ENCODE peak calls at places on chromosomes 7 and 10, in seven cellular contexts. K, C, W, Y, E, R and M are unnamed samples.

GRCh38 chr10:30737931-30738391 is 108.4 kb upstream of the LYZL2 start:
- DNase-seq in W (no peak), K (no peak), Y (peak; percentile 76), R (no peak), E (no peak), C (no peak), M (no peak)

GRCh38 chr7:132590162-132590561 is 13.9 kb upstream of the PLXNA4 start:
- DNase-seq in C (no peak), Y (no peak), R (no peak), E (no peak), K (no peak), W (no peak), M (no peak)

GRCh38 chr7:55966851-55967250 is 2.5 kb downstream of the NIPSNAP2 start:
- DNase-seq in W (no peak), R (no peak), K (peak; percentile 35), E (no peak), C (no peak), Y (no peak), M (no peak)

GRCh38 chr10:74841265-74841973 is 15.0 kb downstream of the KAT6B start:
- DNase-seq in R (no peak), K (no peak), W (no peak), Y (no peak), C (peak; percentile 76), E (peak; percentile 39), M (no peak)

GRCh38 chr7:134933460-134934068 is 52.7 kb upstream of the AGBL3 start:
- DNase-seq in W (no peak), Y (no peak), C (no peak), R (no peak), E (no peak), K (no peak), M (no peak)

GRCh38 chr7:730501-731439 is 3.7 kb upstream of the PRKAR1B start:
- DNase-seq in R (no peak), Y (no peak), W (no peak), K (no peak), C (no peak), E (peak; percentile 24), M (no peak)

GRCh38 chr10:14916600-14916999 is 37.3 kb downstream of the DCLRE1C start:
- DNase-seq in E (no peak), W (no peak), K (no peak), R (no peak), Y (no peak), C (no peak), M (no peak)

GRCh38 chr7:149007615-149008014 is 20.7 kb downstream of the PDIA4 start:
- DNase-seq in C (no peak), K (no peak), R (peak; percentile 30), Y (peak; percentile 45), E (no peak), W (no peak), M (no peak)

GRCh38 chr7:80740778-80741545 is 102.5 kb downstream of the CD36 start:
- DNase-seq in E (peak; percentile 76), C (no peak), Y (no peak), R (peak; percentile 37), K (no peak), W (no peak), M (no peak)

GRCh38 chr7:1505731-1506550 is 1.8 kb upstream of the INTS1 start:
- DNase-seq in R (peak; percentile 78), E (no peak), W (no peak), Y (peak; percentile 97), C (no peak), K (no peak), M (no peak)

GRCh38 chr7:8499128-8499527 is 65.7 kb downstream of the NXPH1 start:
- DNase-seq in R (no peak), Y (no peak), W (no peak), C (no peak), E (no peak), K (no peak), M (no peak)

GRCh38 chr10:52949899-52950298 is 177.3 kb upstream of the MBL2 start:
- DNase-seq in C (no peak), Y (peak; percentile 9), K (no peak), E (no peak), R (peak; percentile 2), W (no peak), M (no peak)

GRCh38 chr10:128727114-128727513 is 600.9 kb upstream of the MKI67 start:
- DNase-seq in E (no peak), R (no peak), W (no peak), Y (no peak), C (no peak), K (no peak), M (no peak)

GRCh38 chr10:22824984-22825383 is 102.9 kb upstream of the ARMC3 start:
- DNase-seq in W (no peak), Y (no peak), K (no peak), R (peak; percentile 17), E (peak; percentile 74), C (no peak), M (peak; percentile 40)

GRCh38 chr7:96327429-96327828 is 5.5 kb upstream of the SLC25A13 start:
- DNase-seq in K (peak; percentile 73), R (no peak), Y (no peak), C (peak; percentile 92), E (no peak), W (no peak), M (no peak)

GRCh38 chr10:124446830-124447740 is 2.8 kb downstream of the NKX1-2 start:
- DNase-seq in Y (no peak), R (no peak), C (no peak), K (no peak), W (no peak), E (no peak), M (no peak)

GRCh38 chr10:67772894-67773511 is 65.0 kb downstream of the DNAJC12 start:
- DNase-seq in Y (peak; percentile 87), K (no peak), E (peak; percentile 55), R (no peak), W (no peak), C (no peak), M (no peak)

GRCh38 chr10:129761166-129761565 is 202.9 kb downstream of the EBF3 start:
- DNase-seq in K (no peak), R (no peak), Y (no peak), E (no peak), W (peak; percentile 3), C (peak; percentile 8), M (no peak)

GRCh38 chr7:151694828-151695580 is 175.3 kb upstream of the RHEB start:
- DNase-seq in E (no peak), R (peak; percentile 45), W (no peak), C (no peak), K (peak; percentile 91), Y (no peak), M (no peak)

GRCh38 chr10:96341219-96342182 is 17.3 kb downstream of the OPALIN start:
- DNase-seq in R (no peak), C (no peak), K (no peak), W (no peak), E (no peak), Y (no peak), M (no peak)

GRCh38 chr10:26479766-26480492 is 41.8 kb downstream of the APBB1IP start:
- DNase-seq in C (no peak), W (no peak), Y (peak; percentile 76), E (no peak), R (no peak), K (no peak), M (no peak)

GRCh38 chr7:36670585-36671431 is 53.5 kb downstream of the AOAH start:
- DNase-seq in Y (peak; percentile 84), R (peak; percentile 64), K (peak; percentile 42), E (peak; percentile 62), W (no peak), C (peak; percentile 64), M (peak; percentile 70)

DNA sequence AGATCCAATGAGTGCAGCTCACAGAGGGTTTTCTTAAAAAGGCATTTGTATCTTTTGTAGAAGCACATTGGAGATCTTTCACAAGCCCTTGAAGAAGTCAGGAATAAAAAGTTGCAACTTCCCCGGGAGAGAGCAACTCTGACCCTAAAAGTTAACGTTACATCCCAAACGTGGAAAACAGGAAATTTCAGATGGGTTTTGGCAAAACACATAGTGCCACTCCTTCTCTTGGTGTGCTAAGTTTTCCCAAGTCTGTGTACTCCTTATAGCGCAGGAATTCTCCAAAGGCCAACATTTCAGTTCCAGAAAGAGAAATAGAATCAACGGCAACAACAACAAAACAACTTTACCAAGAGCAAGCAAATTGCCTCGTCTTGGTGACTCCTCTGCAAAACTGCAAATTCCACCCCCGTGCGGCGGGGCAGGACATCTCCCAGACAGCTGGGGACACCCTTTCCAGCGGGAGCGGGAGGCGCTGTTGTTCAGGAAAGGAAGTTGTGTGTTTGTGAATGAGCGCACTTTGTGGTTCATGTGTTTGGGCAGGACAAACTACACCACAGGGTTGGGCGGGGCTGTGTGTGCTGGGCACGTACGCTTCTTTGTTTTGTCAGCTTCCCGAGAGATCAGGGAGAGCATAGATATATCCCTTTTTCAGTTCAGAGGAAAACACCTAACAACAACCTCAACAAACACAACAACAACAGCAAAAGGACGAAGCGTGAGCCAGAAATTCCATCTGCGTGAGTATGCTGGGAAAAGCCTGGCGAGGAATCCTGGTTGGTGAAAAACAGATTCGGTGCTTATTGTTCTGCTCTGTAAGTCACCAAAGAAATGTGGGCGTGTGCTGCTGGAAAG is 294.7 kb upstream of the PITRM1 start:
- DNase-seq in E (peak; percentile 93), W (peak; percentile 81), K (peak; percentile 68), R (peak; percentile 98), Y (peak; percentile 75), C (peak; percentile 55), M (peak; percentile 27)
- TF ChIP-seq POLR2A in E (no peak), W (no peak), K (peak; percentile 31), R (no peak), Y (no peak), C (no peak), M (peak; percentile 21)

DNA sequence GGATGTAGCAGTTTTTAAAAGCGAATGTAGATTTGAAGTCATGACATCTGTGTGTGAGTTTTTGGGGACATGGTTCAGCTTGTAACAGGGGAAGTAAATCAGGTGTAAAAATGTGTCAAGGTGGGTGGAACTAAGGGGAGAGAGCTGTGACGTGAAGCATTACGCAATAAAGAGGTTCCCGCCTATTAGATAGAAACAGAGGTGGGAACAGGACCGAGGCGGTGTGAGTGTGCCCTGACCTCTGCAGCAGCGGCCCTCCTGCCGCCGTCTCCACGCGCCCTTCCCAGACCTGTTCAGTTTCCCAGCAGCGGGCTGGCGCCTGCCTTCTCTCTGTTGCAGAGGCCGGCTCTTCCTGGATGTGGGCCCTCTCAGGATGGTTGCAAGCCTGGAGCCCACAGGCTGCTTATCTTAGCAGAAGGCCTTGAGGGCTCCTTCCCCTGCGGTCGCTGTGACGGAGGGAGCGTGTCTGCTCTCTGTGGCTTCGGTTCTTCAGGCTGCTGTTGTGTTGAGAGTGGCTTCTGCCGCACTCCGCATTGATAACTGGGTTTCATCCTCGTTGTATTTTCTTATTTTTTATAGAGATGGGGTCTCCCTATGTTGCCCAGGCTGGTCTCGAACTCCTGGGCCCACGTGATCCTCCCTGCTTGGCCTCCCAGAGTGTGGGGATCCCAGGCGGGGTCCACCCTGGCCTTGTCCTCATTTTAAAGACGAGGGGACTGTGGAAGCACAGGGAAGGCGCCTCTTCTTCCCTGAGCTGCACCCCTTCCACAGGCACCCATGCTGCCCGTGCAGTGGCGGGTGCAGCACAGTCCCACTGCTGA is 65.0 kb downstream of the DNAJB6 start:
- DNase-seq in E (no peak), R (no peak), C (no peak), W (no peak), Y (peak; percentile 46), K (no peak), M (no peak)
- TF ChIP-seq POLR2A in E (no peak), R (no peak), C (no peak), W (no peak), Y (no peak), K (no peak), M (no peak)

GRCh38 chr10:4981722-4982471 is 18.7 kb downstream of the AKR1C1 start:
- DNase-seq in Y (peak; percentile 19), K (no peak), R (peak; percentile 94), C (peak; percentile 74), E (peak; percentile 37), W (peak; percentile 17), M (no peak)
- TF ChIP-seq POLR2A in Y (no peak), K (no peak), R (no peak), C (no peak), E (no peak), W (no peak), M (no peak)

GRCh38 chr10:72364239-72364777 is 9.6 kb upstream of the DNAJB12 start:
- DNase-seq in W (peak; percentile 91), C (peak; percentile 91), K (peak; percentile 79), Y (peak; percentile 94), R (peak; percentile 93), E (peak; percentile 91), M (peak; percentile 88)
- TF ChIP-seq POLR2A in W (peak; percentile 25), C (no peak), K (peak; percentile 22), Y (no peak), R (peak; percentile 31), E (no peak), M (no peak)